ENCODE peak calls at places on chromosome 22, in seven cellular contexts. P is fibroblast of lung, D is right lobe of liver, X is uterus, C is kidney, T is GM23338, M is prostate gland. Y is an unnamed sample. For H3K4me1, the result is how much of the 10 kb centered on the place peaks cover.

GRCh38 chr22:38034884-38035529 is 22.2 kb upstream of the PICK1 start:
- DNase-seq in T (no peak), D (peak), C (peak), P (peak), M (no peak), X (no peak), Y (no peak)

GRCh38 chr22:17712441-17712840 is 61.8 kb downstream of the BID start:
- DNase-seq in P (peak), C (no peak), D (no peak), M (no peak), X (no peak), T (no peak), Y (no peak)

GRCh38 chr22:29569011-29569678 is 11.8 kb downstream of the NIPSNAP1 start:
- DNase-seq in M (no peak), T (no peak), X (no peak), P (no peak), D (no peak), C (no peak), Y (no peak)

GRCh38 chr22:20624161-20624616 is 116.8 kb downstream of the MED15 start:
- DNase-seq in T (no peak), P (no peak), X (no peak), D (no peak), C (no peak), M (no peak), Y (no peak)

GRCh38 chr22:23565288-23565941 is 14.7 kb downstream of the IGLL1 start:
- DNase-seq in X (no peak), C (peak), M (no peak), D (no peak), P (no peak), T (peak), Y (peak)

GRCh38 chr22:50146440-50147228 is 23.9 kb upstream of the PANX2 start:
- DNase-seq in X (peak), T (no peak), C (peak), P (peak), M (no peak), D (peak), Y (peak)

GRCh38 chr22:29641052-29641780 is 37.8 kb downstream of the NF2 start:
- DNase-seq in P (no peak), X (peak), M (peak), D (no peak), C (no peak), T (no peak), Y (peak)

GRCh38 chr22:29136715-29137700 is 64.2 kb downstream of the KREMEN1 start:
- DNase-seq in X (no peak), D (no peak), M (no peak), T (no peak), C (no peak), P (no peak), Y (no peak)

GRCh38 chr22:40531951-40532900 is 104.3 kb downstream of the MRTFA start:
- DNase-seq in M (no peak), P (no peak), T (no peak), C (no peak), X (no peak), D (no peak), Y (no peak)

GRCh38 chr22:25475554-25476022 is 88.9 kb upstream of the GRK3 start:
- DNase-seq in C (no peak), P (peak), D (no peak), T (peak), X (no peak), M (peak), Y (peak)

GRCh38 chr22:44369916-44370804 is 57.4 kb upstream of the SHISAL1 start:
- DNase-seq in C (peak), D (peak), X (no peak), T (no peak), M (no peak), P (no peak), Y (no peak)

GRCh38 chr22:38260760-38261477 is 11.9 kb downstream of the TMEM184B start:
- DNase-seq in T (no peak), M (no peak), D (no peak), C (no peak), X (no peak), P (peak), Y (no peak)

GRCh38 chr22:49853981-49854791 is 542 bp downstream of the ZBED4 start:
- DNase-seq in M (peak), P (peak), D (peak), T (peak), X (peak), C (peak), Y (peak)

GRCh38 chr22:22556995-22557925 is 1.8 kb downstream of the PRAME start:
- DNase-seq in D (no peak), C (no peak), T (no peak), X (no peak), P (no peak), M (no peak), Y (peak)

GRCh38 chr22:21726650-21727049 is 8.9 kb downstream of the YPEL1 start:
- DNase-seq in C (no peak), X (no peak), M (no peak), D (no peak), T (peak), P (no peak), Y (peak)

GRCh38 chr22:19789828-19790227 is 29.2 kb downstream of the TBX1 start:
- DNase-seq in T (no peak), X (no peak), D (peak), C (no peak), P (no peak), M (no peak), Y (no peak)

GRCh38 chr22:30196141-30196866 is 50.3 kb downstream of the LIF start:
- DNase-seq in X (peak), T (peak), M (peak), P (peak), D (peak), C (peak), Y (peak)

GRCh38 chr22:49540571-49541450 is 286.9 kb downstream of the BRD1 start:
- DNase-seq in T (no peak), C (peak), X (no peak), D (no peak), M (no peak), P (no peak), Y (no peak)

GRCh38 chr22:30206964-30207363 is 39.6 kb downstream of the LIF start:
- DNase-seq in P (peak), M (no peak), D (peak), T (peak), C (peak), X (peak), Y (peak)

GRCh38 chr22:37911697-37912096 is 5.6 kb downstream of the MICALL1 start:
- DNase-seq in M (no peak), P (no peak), C (no peak), T (peak), D (no peak), X (no peak), Y (no peak)

GRCh38 chr22:49499433-49500075 is 328.1 kb downstream of the BRD1 start:
- DNase-seq in C (no peak), P (no peak), T (no peak), M (no peak), D (no peak), X (no peak), Y (no peak)

DNA sequence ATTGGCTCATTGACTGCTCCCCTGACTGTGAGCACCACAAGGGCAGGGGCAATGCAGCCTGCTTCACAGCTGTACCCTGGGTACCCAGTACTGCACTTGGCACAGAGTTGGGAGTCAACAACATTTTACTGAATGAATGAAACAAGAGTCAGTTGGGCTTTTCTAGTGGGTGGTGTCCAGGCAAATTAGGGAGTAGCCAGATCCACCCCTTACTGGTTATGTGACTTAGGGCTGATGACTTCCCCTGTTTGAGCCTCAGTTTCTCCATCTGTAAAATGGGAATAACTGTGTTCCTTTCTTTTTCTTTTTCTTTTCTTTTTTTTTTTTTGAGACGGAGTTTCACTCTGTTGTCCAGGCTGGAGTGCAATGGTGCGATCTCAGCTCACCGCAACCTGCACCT is 23.1 kb downstream of the MIAT start:
- DNase-seq in M (no peak), C (no peak), D (no peak), T (no peak), X (no peak), P (no peak), Y (no peak)
- H3K27ac ChIP-seq in M (no peak), C (no peak), D (no peak), T (no peak), X (no peak), P (no peak), Y (no peak)

DNA sequence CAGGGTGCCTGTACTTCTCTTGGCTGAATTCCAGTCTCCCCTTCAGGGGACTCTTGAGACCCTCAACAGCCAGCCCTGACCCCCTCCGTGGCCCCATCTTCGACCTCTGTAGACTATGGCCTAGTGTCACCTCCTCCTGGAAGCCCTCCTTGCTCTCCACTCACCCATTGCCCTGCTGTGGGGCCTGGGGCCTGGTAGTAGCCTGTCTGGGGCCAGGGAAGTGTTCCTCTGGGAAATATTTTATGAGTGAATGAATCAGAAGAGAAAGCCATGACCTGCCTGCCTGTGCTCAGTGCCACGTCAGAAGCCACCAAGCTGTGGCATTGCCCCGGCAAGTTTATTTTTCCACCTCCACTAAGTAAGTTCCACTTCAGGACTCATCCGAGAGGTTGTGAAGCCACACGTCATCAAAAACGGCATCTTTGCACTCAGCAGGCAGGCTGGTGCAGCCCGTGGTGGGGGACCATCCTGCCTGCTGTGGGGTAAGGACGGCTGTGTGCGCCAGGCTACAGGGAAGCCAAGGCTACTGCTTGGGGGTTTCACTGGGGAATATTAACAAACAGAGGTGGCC is 59.6 kb upstream of the PPARA start:
- DNase-seq in X (no peak), C (peak), D (peak), T (no peak), M (no peak), P (no peak), Y (no peak)
- H3K4me1 ChIP-seq in X (half or more), C (half or more), D (under half), T (under half), M (half or more), P (half or more), Y (under half)

GRCh38 chr22:45507798-45508197 is 5.1 kb downstream of the FBLN1 start:
- DNase-seq in D (no peak), X (no peak), T (no peak), P (no peak), M (no peak), C (peak), Y (no peak)
- H3K27ac ChIP-seq in D (no peak), X (peak), T (no peak), P (no peak), M (no peak), C (no peak), Y (no peak)

GRCh38 chr22:43263645-43264514 is 76.9 kb upstream of the TTLL12 start:
- DNase-seq in C (peak), D (peak), T (no peak), M (peak), P (peak), X (peak), Y (peak)
- H3K4me1 ChIP-seq in C (under half), D (under half), T (under half), M (under half), P (under half), X (under half), Y (under half)

Y was measured in A673.